ENCODE peak calls at places on chromosomes 4 and X, in four cellular contexts. M is GM18507; K is stimulated activated CD8-positive, alpha-beta memory T cell treated with anti-CD3 and anti-CD28 coated beads, Interleukin-4, amount 100 ng/mL, for 1 hour; B is RPMI7951. W is an unnamed sample.

GRCh38 chrX:42825201-42825600 is 47.2 kb upstream of the PPP1R2C start:
- DNase-seq in M (no peak), K (no peak), B (no peak), W (no peak)

GRCh38 chr4:61301285-61301684 is 101.2 kb downstream of the ADGRL3 start:
- DNase-seq in M (no peak), K (no peak), B (no peak), W (no peak)

GRCh38 chrX:100654256-100654655 is 10.3 kb downstream of the SRPX2 start:
- DNase-seq in M (no peak), K (no peak), B (no peak), W (peak; percentile 31)

GRCh38 chrX:13666836-13667235 is 13.9 kb downstream of the TCEANC start:
- DNase-seq in M (no peak), K (no peak), B (peak; percentile 15), W (no peak)

GRCh38 chr4:83268491-83268890 is 16.1 kb downstream of the COQ2 start:
- DNase-seq in M (no peak), K (no peak), B (no peak), W (no peak)

GRCh38 chr4:182894681-182895275 is 22.4 kb downstream of the DCTD start:
- DNase-seq in M (no peak), K (no peak), B (no peak), W (no peak)

GRCh38 chrX:153969125-153969903 is 2.3 kb downstream of the HCFC1 start:
- DNase-seq in M (no peak), K (no peak), B (no peak), W (no peak)

GRCh38 chr4:4625488-4625887 is 83.6 kb upstream of the STX18 start:
- DNase-seq in M (no peak), K (no peak), B (peak; percentile 94), W (peak; percentile 23)

GRCh38 chrX:13994681-13995080 is 35.0 kb downstream of the GEMIN8 start:
- DNase-seq in M (no peak), K (no peak), B (no peak), W (no peak)

GRCh38 chrX:74251006-74251930 is 52.7 kb upstream of the ZCCHC13 start:
- DNase-seq in M (no peak), K (no peak), B (peak; percentile 77), W (peak; percentile 53)

GRCh38 chrX:140292188-140292587 is 212.7 kb downstream of the SOX3 start:
- DNase-seq in M (no peak), K (no peak), B (no peak), W (no peak)

GRCh38 chr4:23747131-23747752 is 142.6 kb downstream of the PPARGC1A start:
- DNase-seq in M (no peak), K (no peak), B (no peak), W (no peak)

GRCh38 chrX:45781901-45782553 is 581.4 kb upstream of the DIPK2B start:
- DNase-seq in M (no peak), K (no peak), B (peak; percentile 83), W (peak; percentile 82)

GRCh38 chrX:85994228-85994627 is 53.1 kb downstream of the CHM start:
- DNase-seq in M (no peak), K (no peak), B (peak; percentile 0), W (no peak)

GRCh38 chr4:6813725-6814124 is 31.2 kb downstream of the KIAA0232 start:
- DNase-seq in M (no peak), K (no peak), B (no peak), W (no peak)

GRCh38 chrX:129347291-129347690 is 176.0 kb downstream of the SMARCA1 start:
- DNase-seq in M (no peak), K (no peak), B (no peak), W (no peak)

GRCh38 chrX:22952011-22952410 is 47.7 kb upstream of the DDX53 start:
- DNase-seq in M (no peak), K (no peak), B (peak; percentile 66), W (peak; percentile 51)

GRCh38 chrX:140439455-140439854 is 65.4 kb downstream of the SOX3 start:
- DNase-seq in M (no peak), K (no peak), B (no peak), W (no peak)

GRCh38 chrX:37686979-37687378 is 1.4 kb downstream of the XK start:
- DNase-seq in M (no peak), K (no peak), B (no peak), W (no peak)

GRCh38 chr4:138178566-138178965 is 63.6 kb downstream of the SLC7A11 start:
- DNase-seq in M (no peak), K (no peak), B (peak; percentile 2), W (peak; percentile 25)

GRCh38 chrX:47146121-47146935 is 1.3 kb downstream of the RBM10 start:
- DNase-seq in M (no peak), K (no peak), B (no peak), W (no peak)

GRCh38 chr4:123555500-123556273 is 159.1 kb downstream of the SPRY1 start:
- DNase-seq in M (no peak), K (no peak), B (peak; percentile 20), W (peak; percentile 59)

GRCh38 chr4:78356251-78356650 is 195.3 kb upstream of the ANXA3 start:
- DNase-seq in M (no peak), K (no peak), B (no peak), W (no peak)

GRCh38 chrX:111181883-111182400 is 86.0 kb downstream of the PAK3 start:
- DNase-seq in M (no peak), K (no peak), B (no peak), W (no peak)

GRCh38 chr4:72591547-72591946 is 22.5 kb upstream of the ADAMTS3 start:
- DNase-seq in M (no peak), K (no peak), B (peak; percentile 16), W (no peak)

GRCh38 chr4:132076829-132077228 is 1072.3 kb upstream of the PCDH10 start:
- DNase-seq in M (no peak), K (no peak), B (no peak), W (no peak)